ENCODE peak calls at places on chromosomes 1 and 21, in ten cellular contexts. E is NCI-H2029; N is hippocampal formation; A is stimulated activated CD4-positive, alpha-beta T cell treated with anti-CD3 and anti-CD28 coated beads, Interleukin-15, amount 100 ng/mL, for 24 hours; D is NCI-H774; U is activated naive CD8-positive, alpha-beta T cell treated with anti-CD3 and anti-CD28 coated beads for 36 hours; B is H4; G is iris pigment epithelial cell; K is effector CD4-positive, alpha-beta T cell; O is lung. Y is an unnamed sample.

GRCh38 chr1:145877923-145878486 is 7.7 kb downstream of the ANKRD35 start:
- DNase-seq in E (no peak), N (no peak), A (no peak), D (no peak), U (no peak), B (no peak), G (peak), K (no peak), O (no peak), Y (no peak)

GRCh38 chr1:229133734-229134265 is 137.1 kb upstream of the RAB4A start:
- DNase-seq in E (no peak), N (no peak), A (no peak), D (no peak), U (no peak), B (no peak), G (no peak), K (no peak), O (no peak), Y (no peak)

GRCh38 chr1:215660259-215660658 is 93.2 kb downstream of the KCTD3 start:
- DNase-seq in E (no peak), N (no peak), A (no peak), D (no peak), U (no peak), B (no peak), G (no peak), K (no peak), O (no peak), Y (no peak)

GRCh38 chr1:93816970-93817738 is 61.9 kb downstream of the DNTTIP2 start:
- DNase-seq in E (no peak), N (no peak), A (no peak), D (no peak), U (no peak), B (peak), G (peak), K (no peak), O (no peak), Y (no peak)

GRCh38 chr1:6183520-6183989 is 3.4 kb upstream of the CHD5 start:
- DNase-seq in E (no peak), N (no peak), A (peak), D (no peak), U (no peak), B (no peak), G (no peak), K (no peak), O (no peak), Y (no peak)

GRCh38 chr1:107683683-107684082 is 281.3 kb downstream of the VAV3 start:
- DNase-seq in E (no peak), N (no peak), A (no peak), D (no peak), U (no peak), B (peak), G (no peak), K (no peak), O (no peak), Y (no peak)

GRCh38 chr1:156376146-156376545 is 7.1 kb downstream of the RHBG start:
- DNase-seq in E (no peak), N (no peak), A (no peak), D (no peak), U (no peak), B (no peak), G (peak), K (no peak), O (no peak), Y (no peak)

GRCh38 chr1:160954158-160955104 is at the start of gene ITLN2:
- DNase-seq in E (no peak), N (no peak), A (peak), D (no peak), U (peak), B (peak), G (peak), K (peak), O (no peak), Y (peak)

GRCh38 chr1:56584910-56585528 is 5.7 kb upstream of the PLPP3 start:
- DNase-seq in E (peak), N (no peak), A (no peak), D (peak), U (no peak), B (peak), G (peak), K (no peak), O (no peak), Y (peak)

GRCh38 chr1:113813218-113813617 is 942 bp upstream of the RSBN1 start:
- DNase-seq in E (no peak), N (no peak), A (no peak), D (no peak), U (no peak), B (no peak), G (no peak), K (no peak), O (no peak), Y (no peak)

GRCh38 chr1:57307382-57307781 is 116.5 kb downstream of the DAB1 start:
- DNase-seq in E (peak), N (no peak), A (peak), D (no peak), U (peak), B (peak), G (no peak), K (peak), O (no peak), Y (no peak)

GRCh38 chr1:172628416-172628815 is 30.5 kb upstream of the FASLG start:
- DNase-seq in E (no peak), N (no peak), A (no peak), D (no peak), U (no peak), B (peak), G (peak), K (no peak), O (no peak), Y (no peak)

GRCh38 chr1:35857830-35858229 is 25.2 kb upstream of the AGO1 start:
- DNase-seq in E (no peak), N (no peak), A (no peak), D (no peak), U (no peak), B (no peak), G (peak), K (no peak), O (no peak), Y (peak)

GRCh38 chr1:207833956-207834660 is 76.8 kb downstream of the CD34 start:
- DNase-seq in E (no peak), N (no peak), A (no peak), D (no peak), U (no peak), B (no peak), G (no peak), K (no peak), O (no peak), Y (no peak)

GRCh38 chr1:12519708-12520364 is 98.2 kb downstream of the DHRS3 start:
- DNase-seq in E (no peak), N (no peak), A (no peak), D (no peak), U (no peak), B (no peak), G (no peak), K (no peak), O (no peak), Y (no peak)

GRCh38 chr1:18199462-18199861 is 91.9 kb downstream of the IGSF21 start:
- DNase-seq in E (peak), N (no peak), A (no peak), D (peak), U (no peak), B (no peak), G (no peak), K (no peak), O (no peak), Y (no peak)

GRCh38 chr1:223886516-223886921 is 40.8 kb upstream of the TP53BP2 start:
- DNase-seq in E (peak), N (no peak), A (no peak), D (no peak), U (no peak), B (no peak), G (no peak), K (no peak), O (no peak), Y (no peak)

GRCh38 chr1:4612991-4613390 is 41.4 kb upstream of the AJAP1 start:
- DNase-seq in E (no peak), N (no peak), A (no peak), D (no peak), U (no peak), B (no peak), G (no peak), K (no peak), O (no peak), Y (no peak)

GRCh38 chr21:25036775-25037174 is 570.5 kb downstream of the MRPL39 start:
- DNase-seq in E (no peak), N (no peak), A (no peak), D (no peak), U (no peak), B (no peak), G (no peak), K (no peak), O (no peak), Y (no peak)

GRCh38 chr1:14296795-14297194 is 301.7 kb upstream of the KAZN start:
- DNase-seq in E (no peak), N (no peak), A (no peak), D (no peak), U (no peak), B (peak), G (peak), K (no peak), O (no peak), Y (no peak)

GRCh38 chr1:167695756-167696561 is 25.8 kb upstream of the MPZL1 start:
- DNase-seq in E (no peak), N (no peak), A (no peak), D (no peak), U (no peak), B (no peak), G (no peak), K (no peak), O (no peak), Y (no peak)

GRCh38 chr1:185442065-185442464 is 125.0 kb upstream of the IVNS1ABP start:
- DNase-seq in E (no peak), N (no peak), A (no peak), D (no peak), U (no peak), B (no peak), G (peak), K (no peak), O (no peak), Y (no peak)

GRCh38 chr1:247338723-247339270 is 7.1 kb upstream of the ZNF496 start:
- DNase-seq in E (no peak), N (no peak), A (no peak), D (no peak), U (no peak), B (no peak), G (peak), K (no peak), O (no peak), Y (no peak)

GRCh38 chr1:1788646-1789431 is 10.6 kb upstream of the NADK start:
- DNase-seq in E (no peak), N (no peak), A (peak), D (no peak), U (no peak), B (peak), G (peak), K (no peak), O (no peak), Y (peak)

GRCh38 chr1:8303141-8303540 is 14.8 kb upstream of the SLC45A1 start:
- DNase-seq in E (no peak), N (no peak), A (no peak), D (no peak), U (no peak), B (no peak), G (peak), K (no peak), O (no peak), Y (no peak)

GRCh38 chr1:161710562-161710961 is 3.5 kb downstream of the FCRLA start:
- DNase-seq in E (no peak), N (no peak), A (no peak), D (no peak), U (no peak), B (no peak), G (no peak), K (no peak), O (no peak), Y (no peak)

GRCh38 chr1:7026188-7026587 is 240.9 kb downstream of the CAMTA1 start:
- DNase-seq in E (no peak), N (no peak), A (no peak), D (no peak), U (no peak), B (no peak), G (peak), K (no peak), O (no peak), Y (peak)